ENCODE peak calls at places on chromosomes 13 and 19, in six cellular contexts. L is kidney; X is CD8-positive, alpha-beta T cell; D is cardiac muscle cell; T is CD8-positive, alpha-beta memory T cell; N is stomach. Q is an unnamed sample.

GRCh38 chr13:37617162-37617561 is 18.6 kb upstream of the POSTN start:
- DNase-seq in L (no peak), X (no peak), D (peak; percentile 85), T (no peak), N (no peak), Q (no peak)

GRCh38 chr19:18605546-18606280 is 886 bp downstream of the CRLF1 start:
- DNase-seq in L (no peak), X (no peak), D (no peak), T (no peak), N (no peak), Q (no peak)

GRCh38 chr19:51712461-51713081 is 11.2 kb downstream of the HAS1 start:
- DNase-seq in L (no peak), X (no peak), D (peak; percentile 71), T (no peak), N (no peak), Q (no peak)

GRCh38 chr19:46722421-46723022 is 5.6 kb upstream of the PRKD2 start:
- DNase-seq in L (peak; percentile 74), X (no peak), D (no peak), T (no peak), N (no peak), Q (no peak)

GRCh38 chr13:60627071-60627686 is 230.2 kb downstream of the TDRD3 start:
- DNase-seq in L (no peak), X (no peak), D (peak; percentile 48), T (no peak), N (no peak), Q (no peak)

GRCh38 chr13:77535448-77535847 is at the start of gene SCEL:
- DNase-seq in L (no peak), X (no peak), D (no peak), T (no peak), N (no peak), Q (no peak)

GRCh38 chr19:29528350-29528945 is 2.7 kb downstream of the VSTM2B start:
- DNase-seq in L (peak; percentile 83), X (peak; percentile 51), D (peak; percentile 74), T (peak; percentile 29), N (no peak), Q (no peak)

GRCh38 chr13:21079761-21080730 is 18.7 kb upstream of the LATS2 start:
- DNase-seq in L (no peak), X (no peak), D (peak; percentile 84), T (no peak), N (no peak), Q (no peak)

GRCh38 chr13:110287031-110287828 is 19.7 kb downstream of the COL4A1 start:
- DNase-seq in L (no peak), X (no peak), D (no peak), T (no peak), N (no peak), Q (no peak)

GRCh38 chr19:1252221-1252817 is 3.9 kb downstream of the MIDN start:
- DNase-seq in L (peak; percentile 98), X (peak; percentile 76), D (peak; percentile 99), T (peak; percentile 55), N (peak; percentile 92), Q (peak; percentile 83)

GRCh38 chr13:30395192-30396158 is 26.8 kb upstream of the UBE2L5 start:
- DNase-seq in L (peak; percentile 97), X (peak; percentile 79), D (peak; percentile 98), T (peak; percentile 58), N (peak; percentile 97), Q (peak; percentile 75)

GRCh38 chr19:42422576-42423461 is 4.4 kb downstream of the LIPE start:
- DNase-seq in L (peak; percentile 63), X (peak; percentile 53), D (no peak), T (peak; percentile 42), N (no peak), Q (no peak)

GRCh38 chr19:43639507-43640423 is at the start of gene CADM4:
- DNase-seq in L (no peak), X (peak; percentile 35), D (no peak), T (peak; percentile 31), N (peak; percentile 43), Q (no peak)

GRCh38 chr13:36815069-36815468 is 4.0 kb upstream of the RFXAP start:
- DNase-seq in L (no peak), X (no peak), D (no peak), T (no peak), N (no peak), Q (no peak)

GRCh38 chr19:15252398-15253018 is 20.3 kb upstream of the EPHX3 start:
- DNase-seq in L (peak; percentile 76), X (no peak), D (peak; percentile 50), T (no peak), N (no peak), Q (no peak)

GRCh38 chr19:47735131-47735530 is 10.2 kb upstream of the NOP53 start:
- DNase-seq in L (no peak), X (no peak), D (no peak), T (no peak), N (no peak), Q (no peak)

GRCh38 chr19:47729468-47729798 is 15.9 kb upstream of the NOP53 start:
- DNase-seq in L (peak; percentile 86), X (no peak), D (peak; percentile 90), T (no peak), N (peak; percentile 63), Q (peak; percentile 65)

GRCh38 chr19:47730521-47730889 is 14.8 kb upstream of the NOP53 start:
- DNase-seq in L (no peak), X (no peak), D (no peak), T (no peak), N (no peak), Q (no peak)

GRCh38 chr19:47729799-47730520 is 15.4 kb upstream of the NOP53 start:
- DNase-seq in L (peak; percentile 91), X (peak; percentile 19), D (peak; percentile 72), T (no peak), N (peak; percentile 81), Q (no peak)

GRCh38 chr19:47730910-47731309 is 14.4 kb upstream of the NOP53 start:
- DNase-seq in L (no peak), X (no peak), D (no peak), T (no peak), N (no peak), Q (no peak)
- H3K4me1 ChIP-seq in L (peaks cover 2% of the 10 kb centered on the region), X (peaks cover 15% of the 10 kb centered on the region), D (no peaks in the 10 kb centered on the region), T (peaks cover 11% of the 10 kb centered on the region), N (peaks cover 40% of the 10 kb centered on the region), Q (peaks cover 24% of the 10 kb centered on the region)

GRCh38 chr19:2252481-2253105 is 3.5 kb downstream of the AMH start:
- DNase-seq in L (peak; percentile 74), X (no peak), D (no peak), T (no peak), N (no peak), Q (no peak)
- H3K4me1 ChIP-seq in L (peaks cover 6% of the 10 kb centered on the region), X (peaks cover 40% of the 10 kb centered on the region), D (peaks cover 3% of the 10 kb centered on the region), T (peaks cover 22% of the 10 kb centered on the region), N (peaks cover 49% of the 10 kb centered on the region), Q (peaks cover 39% of the 10 kb centered on the region)

GRCh38 chr19:50435627-50436026 is 2.9 kb downstream of the MYBPC2 start:
- DNase-seq in L (no peak), X (no peak), D (no peak), T (no peak), N (no peak), Q (no peak)
- H3K4me1 ChIP-seq in L (peaks cover 3% of the 10 kb centered on the region), X (peaks cover 9% of the 10 kb centered on the region), D (peaks cover 4% of the 10 kb centered on the region), T (peaks cover 9% of the 10 kb centered on the region), N (peaks cover 22% of the 10 kb centered on the region), Q (peaks cover 6% of the 10 kb centered on the region)

DNA sequence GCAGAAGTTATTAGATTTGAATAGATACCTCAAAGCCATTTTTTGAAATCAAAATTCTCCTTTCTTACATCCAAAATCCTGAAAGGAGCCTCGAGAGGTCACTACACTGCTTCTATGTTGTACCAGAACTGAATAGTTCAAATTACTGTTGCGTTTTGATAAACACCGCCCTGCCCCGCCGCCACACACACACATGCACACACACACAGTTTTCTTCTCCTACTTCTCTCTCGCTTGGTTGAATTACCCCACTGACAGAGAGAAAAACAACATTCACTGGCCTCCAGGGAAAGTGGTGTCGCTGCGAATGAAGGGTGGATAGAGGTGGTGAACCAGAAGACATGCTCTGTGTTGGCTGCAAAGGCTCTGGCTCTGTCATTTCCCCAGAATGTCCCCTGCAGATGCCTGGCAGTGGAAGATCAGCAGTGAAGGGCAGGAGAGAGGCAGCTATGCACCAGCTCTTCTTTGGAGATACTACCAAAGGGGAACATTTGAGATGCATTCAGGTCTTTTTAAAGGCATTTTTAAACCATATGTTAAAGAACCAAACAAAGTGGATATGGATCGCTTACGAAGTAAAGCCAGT is 183.3 kb upstream of the RFC3 start:
- DNase-seq in L (no peak), X (no peak), D (peak; percentile 73), T (no peak), N (no peak), Q (no peak)
- H3K4me1 ChIP-seq in L (no peaks in the 10 kb centered on the region), X (no peaks in the 10 kb centered on the region), D (no peaks in the 10 kb centered on the region), T (no peaks in the 10 kb centered on the region), N (peaks cover 3% of the 10 kb centered on the region), Q (no peaks in the 10 kb centered on the region)

GRCh38 chr13:99307648-99308339 is 595 bp upstream of the GPR183 start:
- DNase-seq in L (no peak), X (peak; percentile 63), D (peak; percentile 61), T (no peak), N (no peak), Q (no peak)

GRCh38 chr13:99303863-99304521 is 3.2 kb downstream of the GPR183 start:
- DNase-seq in L (no peak), X (peak; percentile 43), D (no peak), T (peak; percentile 34), N (no peak), Q (no peak)

GRCh38 chr13:99307247-99307646 is at the start of gene GPR183:
- DNase-seq in L (no peak), X (no peak), D (no peak), T (no peak), N (no peak), Q (no peak)

GRCh38 chr13:99304541-99304940 is 2.7 kb downstream of the GPR183 start:
- DNase-seq in L (no peak), X (no peak), D (no peak), T (no peak), N (no peak), Q (no peak)

GRCh38 chr13:99305180-99305965 is 1.8 kb downstream of the GPR183 start:
- DNase-seq in L (no peak), X (no peak), D (no peak), T (no peak), N (no peak), Q (no peak)
- H3K4me1 ChIP-seq in L (peaks cover 4% of the 10 kb centered on the region), X (peaks cover 71% of the 10 kb centered on the region), D (peaks cover 33% of the 10 kb centered on the region), T (peaks cover 75% of the 10 kb centered on the region), N (peaks cover 38% of the 10 kb centered on the region), Q (peaks cover 26% of the 10 kb centered on the region)

GRCh38 chr19:50428768-50429463 is 3.8 kb upstream of the MYBPC2 start:
- DNase-seq in L (no peak), X (no peak), D (no peak), T (no peak), N (no peak), Q (no peak)
- H3K4me1 ChIP-seq in L (peaks cover 3% of the 10 kb centered on the region), X (peaks cover 9% of the 10 kb centered on the region), D (peaks cover 9% of the 10 kb centered on the region), T (peaks cover 9% of the 10 kb centered on the region), N (peaks cover 32% of the 10 kb centered on the region), Q (peaks cover 6% of the 10 kb centered on the region)

GRCh38 chr19:12639901-12640613 is 26.5 kb downstream of the MAN2B1 start:
- DNase-seq in L (peak; percentile 93), X (peak; percentile 84), D (peak; percentile 83), T (peak; percentile 69), N (peak; percentile 85), Q (peak; percentile 45)
- H3K4me1 ChIP-seq in L (peaks cover 6% of the 10 kb centered on the region), X (peaks cover 18% of the 10 kb centered on the region), D (peaks cover 3% of the 10 kb centered on the region), T (peaks cover 11% of the 10 kb centered on the region), N (peaks cover 13% of the 10 kb centered on the region), Q (peaks cover 3% of the 10 kb centered on the region)

DNA sequence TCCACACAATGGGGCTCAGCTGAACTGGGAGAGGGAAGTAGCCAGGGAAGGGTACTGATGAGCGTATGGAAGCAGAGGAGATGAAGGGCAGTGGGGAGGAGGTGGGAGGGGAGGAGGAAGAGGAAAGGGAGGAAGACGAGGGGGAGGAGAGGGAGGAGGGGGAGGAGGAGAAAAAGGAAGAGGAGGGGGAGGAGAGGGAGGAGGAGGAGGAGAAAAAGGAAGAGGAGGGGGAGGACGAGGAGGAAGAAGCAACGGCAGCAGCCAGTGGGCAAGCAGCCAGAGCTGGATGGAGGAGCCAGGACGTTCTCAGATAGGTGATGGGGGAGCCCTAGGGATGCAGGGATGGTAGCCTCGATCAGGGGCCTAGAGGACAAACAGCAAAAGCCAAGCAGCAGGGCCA is 5.6 kb downstream of the CERS4 start:
- DNase-seq in L (no peak), X (no peak), D (peak; percentile 11), T (no peak), N (no peak), Q (no peak)
- H3K4me1 ChIP-seq in L (peaks cover 8% of the 10 kb centered on the region), X (peaks cover 16% of the 10 kb centered on the region), D (no peaks in the 10 kb centered on the region), T (peaks cover 14% of the 10 kb centered on the region), N (peaks cover 27% of the 10 kb centered on the region), Q (peaks cover 7% of the 10 kb centered on the region)